ENCODE peak calls at places on chromosomes 6 and 20, in four cellular contexts. U, X, F and P are unnamed samples.
A peak's percentile ranks its signal among the peaks of the same experiment; 100 is the strongest.

GRCh38 chr6:110341671-110342304 is 16.4 kb downstream of the METTL24 start:
- DNase-seq in U (peak; percentile 40), X (no peak), F (peak; percentile 32), P (no peak)

GRCh38 chr20:52312131-52312729 is 120.7 kb upstream of the ZFP64 start:
- DNase-seq in U (peak; percentile 24), X (no peak), F (peak; percentile 60), P (peak; percentile 51)

GRCh38 chr20:48631114-48632016 is 196.4 kb downstream of the PREX1 start:
- DNase-seq in U (no peak), X (no peak), F (peak; percentile 24), P (no peak)

GRCh38 chr6:116229287-116229913 is 24.5 kb downstream of the TSPYL4 start:
- DNase-seq in U (peak; percentile 89), X (peak; percentile 96), F (peak; percentile 91), P (peak; percentile 43)

GRCh38 chr20:42018979-42019378 is 400.8 kb upstream of the CHD6 start:
- DNase-seq in U (no peak), X (no peak), F (no peak), P (no peak)

GRCh38 chr20:19735446-19735845 is 22.6 kb upstream of the RIN2 start:
- DNase-seq in U (peak; percentile 57), X (peak; percentile 85), F (peak; percentile 73), P (no peak)

GRCh38 chr6:72032056-72032455 is 145.7 kb downstream of the RIMS1 start:
- DNase-seq in U (no peak), X (no peak), F (no peak), P (no peak)

GRCh38 chr20:9474835-9475413 is 39.5 kb upstream of the LAMP5 start:
- DNase-seq in U (no peak), X (no peak), F (peak; percentile 53), P (no peak)

GRCh38 chr20:63580796-63581461 is 6.9 kb upstream of the HELZ2 start:
- DNase-seq in U (no peak), X (peak; percentile 57), F (peak; percentile 54), P (no peak)

GRCh38 chr6:84767591-84768201 is 3.3 kb upstream of the TBX18 start:
- DNase-seq in U (no peak), X (no peak), F (no peak), P (no peak)
- H3K9me3 ChIP-seq in U (no peaks in the 10 kb centered on the region), X (no peaks in the 10 kb centered on the region), F (peaks cover 8% of the 10 kb centered on the region), P (no peaks in the 10 kb centered on the region)

DNA sequence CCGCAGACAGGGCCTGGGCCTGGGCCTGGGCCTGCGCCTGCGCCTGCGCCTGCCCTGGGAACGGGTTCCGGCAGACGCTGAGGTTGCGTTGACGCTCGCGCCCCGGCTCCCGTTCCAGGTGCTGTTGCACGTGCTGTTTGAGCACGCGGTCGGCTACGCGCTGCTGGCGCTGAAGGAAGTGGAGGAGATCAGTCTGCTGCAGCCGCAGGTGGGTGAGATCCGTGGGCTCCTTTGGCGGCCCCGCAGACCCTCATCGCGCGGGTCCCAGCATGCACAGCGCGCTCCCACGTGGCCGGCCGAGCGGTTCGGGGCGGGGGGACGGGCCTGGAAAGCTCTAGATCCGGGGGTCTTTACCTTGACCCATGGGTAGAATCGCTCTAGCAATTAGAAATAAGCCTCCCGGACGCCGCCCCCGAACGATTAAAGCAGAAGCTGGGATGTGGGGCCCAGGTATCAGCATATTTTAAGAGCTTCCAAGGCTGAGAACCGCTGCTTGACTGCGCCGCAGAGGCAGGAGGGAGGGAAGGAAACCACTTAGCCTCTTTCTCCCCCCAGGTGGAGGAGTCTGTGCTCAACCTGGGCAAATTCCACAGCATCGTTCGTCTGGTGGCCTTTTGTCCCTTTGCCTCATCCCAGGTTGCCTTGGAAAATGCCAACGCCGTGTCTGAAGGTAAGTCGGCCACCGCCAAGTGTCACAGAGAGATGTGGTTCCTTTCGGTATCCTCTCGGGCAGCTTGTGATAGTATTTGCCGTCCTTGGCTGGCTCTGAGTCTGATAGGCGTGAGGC is 485 bp downstream of the NOP56 start:
- DNase-seq in U (peak; percentile 39), X (no peak), F (no peak), P (no peak)
- TF ChIP-seq POLR2A in U (no peak), X (no peak), F (no peak), P (peak; percentile 57)

DNA sequence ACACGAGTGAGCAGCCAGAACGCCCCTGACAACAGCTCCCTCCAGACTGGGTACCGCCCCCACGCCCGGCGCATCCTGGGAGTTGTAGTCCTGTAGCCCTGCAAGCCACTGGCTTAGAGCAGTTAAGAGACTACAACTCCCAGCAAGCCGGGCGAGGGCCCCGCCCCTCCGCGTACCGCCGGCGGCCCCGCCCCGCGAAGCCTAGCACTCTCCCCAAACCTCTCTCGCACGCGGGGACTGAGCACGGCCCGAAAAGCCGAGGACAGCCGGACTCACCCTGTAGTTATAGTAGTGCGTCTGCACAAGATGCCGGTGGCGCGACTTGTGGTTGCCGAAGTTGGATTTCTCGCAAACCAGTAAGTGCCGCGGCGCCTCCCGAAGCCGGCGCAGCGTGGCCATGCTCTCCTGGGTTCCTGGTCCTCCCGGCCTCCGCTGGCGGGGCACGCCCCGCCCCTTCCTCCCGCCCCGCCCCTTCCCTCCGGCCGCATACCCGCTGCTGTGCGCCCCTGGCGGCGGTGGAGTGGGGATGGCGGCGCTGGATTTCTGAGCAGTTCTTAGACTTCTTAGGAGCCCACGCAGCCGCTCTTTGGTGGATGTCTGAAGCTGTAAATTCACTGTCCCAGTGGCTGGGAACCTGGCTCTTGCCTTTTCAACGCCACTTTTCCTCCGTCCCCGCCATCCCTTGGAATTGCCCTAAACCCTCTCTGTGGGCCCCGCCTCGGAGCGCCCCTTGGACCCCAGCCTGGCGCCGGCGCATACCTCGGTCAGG is at the start of gene RPP40:
- DNase-seq in U (peak; percentile 97), X (peak; percentile 98), F (peak; percentile 95), P (peak; percentile 97)
- TF ChIP-seq CTCF in U (peak; percentile 89), X (peak; percentile 88), F (peak; percentile 77), P (peak; percentile 88)

DNA sequence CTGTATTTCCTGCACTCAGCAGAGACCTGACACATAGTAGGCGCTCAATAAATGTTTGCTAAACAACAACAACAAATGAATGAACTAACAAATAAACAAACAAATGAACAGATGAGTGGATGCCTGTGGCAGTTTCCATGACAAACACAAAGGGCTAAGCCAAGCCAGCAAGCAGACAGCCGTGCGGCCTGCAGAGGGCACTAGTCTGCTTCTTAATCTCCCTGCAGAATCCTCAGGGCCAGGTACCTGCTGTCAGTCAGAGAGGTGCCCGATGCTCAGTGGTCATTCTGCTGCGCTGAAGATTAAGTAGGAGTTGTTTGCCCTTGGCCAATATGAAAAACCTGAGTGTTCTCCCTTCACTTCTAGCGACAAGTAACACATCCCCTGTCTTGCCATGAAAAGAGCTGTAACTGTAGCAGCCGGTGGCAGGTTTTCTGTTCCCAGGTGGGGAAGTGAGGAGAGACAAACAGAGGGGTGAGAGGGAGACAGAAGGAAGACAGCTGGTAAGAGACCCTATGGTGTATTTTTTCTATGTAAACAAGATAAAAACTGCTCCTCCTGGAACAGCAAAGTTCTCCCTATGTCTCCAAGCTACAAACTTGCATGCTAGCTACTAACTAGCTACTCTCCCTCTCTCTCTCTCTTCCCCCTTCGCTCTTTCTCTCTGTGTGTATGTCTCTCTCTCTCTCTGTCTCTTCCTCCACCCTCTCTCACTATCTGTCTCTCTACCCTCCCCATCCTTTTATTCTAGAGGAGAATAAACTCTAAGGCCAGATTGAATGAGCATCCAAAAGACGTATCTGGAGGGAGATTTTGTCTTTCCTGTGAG is at the start of gene MC3R:
- DNase-seq in U (no peak), X (no peak), F (peak; percentile 30), P (peak; percentile 55)
- H3K9me3 ChIP-seq in U (no peaks in the 10 kb centered on the region), X (no peaks in the 10 kb centered on the region), F (peaks cover 4% of the 10 kb centered on the region), P (no peaks in the 10 kb centered on the region)

DNA sequence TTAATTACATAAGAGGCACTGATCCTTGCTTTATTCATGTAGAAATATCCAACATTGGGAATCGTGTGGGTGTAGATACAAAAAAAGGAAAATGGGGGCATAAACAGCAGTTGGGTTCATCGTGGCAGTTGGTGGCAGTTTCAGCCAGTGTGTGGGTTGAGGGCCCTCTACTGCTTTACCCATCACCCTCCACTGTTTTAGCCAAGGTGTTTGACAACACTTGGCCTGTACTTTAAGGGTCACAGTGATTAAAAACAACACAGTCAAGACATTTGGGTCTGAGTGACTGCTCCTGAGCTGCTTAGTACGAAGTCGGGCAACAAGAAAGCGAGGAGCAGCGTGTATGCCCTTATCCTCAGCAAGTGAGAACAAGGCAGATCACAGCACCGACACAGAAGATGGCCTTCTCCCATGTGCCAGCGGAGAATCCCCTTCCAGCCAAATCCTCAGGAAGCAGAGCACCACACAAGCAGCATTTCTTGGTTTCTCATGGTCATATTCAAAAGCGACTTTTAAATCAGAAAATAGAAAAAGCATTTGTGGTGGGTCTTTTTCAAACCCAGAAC is 23.7 kb downstream of the EIF2S2 start:
- DNase-seq in U (no peak), X (no peak), F (no peak), P (no peak)
- TF ChIP-seq POLR2A in U (no peak), X (no peak), F (no peak), P (no peak)

DNA sequence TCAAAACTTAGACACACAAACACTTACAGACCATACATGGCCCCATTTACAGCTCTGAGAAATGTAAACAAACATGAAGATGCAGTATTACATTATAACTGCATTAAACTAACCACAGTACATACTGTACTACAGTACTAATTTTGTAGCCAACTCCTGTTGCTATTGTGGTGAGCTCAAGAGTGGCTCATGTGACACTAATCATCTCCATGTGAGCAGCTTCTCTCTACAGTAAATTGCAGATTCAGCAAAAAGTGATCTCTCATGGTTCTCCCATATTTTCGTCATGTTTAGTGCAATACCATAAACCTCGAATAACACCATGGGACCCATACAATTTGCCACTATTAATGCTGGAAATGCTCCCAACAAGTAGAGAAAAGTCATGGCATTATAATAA is 860.4 kb downstream of the EPHA7 start:
- DNase-seq in U (no peak), X (no peak), F (no peak), P (no peak)
- TF ChIP-seq CTCF in U (no peak), X (no peak), F (no peak), P (no peak)

GRCh38 chr20:56091635-56092180 is 86.4 kb upstream of the CBLN4 start:
- DNase-seq in U (no peak), X (no peak), F (no peak), P (no peak)

GRCh38 chr20:56088381-56088780 is 83.1 kb upstream of the CBLN4 start:
- DNase-seq in U (no peak), X (no peak), F (no peak), P (no peak)

DNA sequence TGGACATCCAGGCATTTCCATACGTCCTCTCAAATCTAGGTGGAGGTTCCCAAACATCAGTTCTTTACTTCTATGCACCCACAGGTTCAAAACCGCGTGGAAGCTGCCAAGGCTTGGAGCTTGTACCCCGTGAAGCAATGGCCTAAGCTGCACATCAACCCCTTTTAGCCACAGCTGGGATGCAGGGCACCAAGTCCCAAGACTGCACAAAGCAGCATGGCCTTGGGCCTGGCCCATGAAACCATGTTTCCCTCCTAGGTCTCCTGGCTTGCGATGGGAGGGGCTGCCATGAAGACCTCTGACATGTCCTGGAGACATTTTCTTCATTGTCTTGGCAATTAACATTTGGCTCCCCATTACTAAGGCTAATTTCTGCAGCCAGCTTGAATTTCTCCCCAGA is 88.9 kb upstream of the CBLN4 start:
- DNase-seq in U (no peak), X (no peak), F (no peak), P (no peak)
- H3K9me3 ChIP-seq in U (no peaks in the 10 kb centered on the region), X (no peaks in the 10 kb centered on the region), F (peaks cover 17% of the 10 kb centered on the region), P (no peaks in the 10 kb centered on the region)

GRCh38 chr6:12010635-12011275 is 1.4 kb upstream of the HIVEP1 start:
- DNase-seq in U (peak; percentile 69), X (peak; percentile 89), F (no peak), P (peak; percentile 86)
- TF ChIP-seq POLR2A in U (no peak), X (no peak), F (peak; percentile 68), P (peak; percentile 64)